ENCODE peak calls at places on chromosomes 1 and 21, in four cellular contexts. K is stimulated activated CD4-positive, alpha-beta T cell treated with anti-CD3 and anti-CD28 coated beads, TNF-alpha, amount 100 ng/mL, for 4 hours; Y is uterus; N is fibroblast of lung. X is an unnamed sample.

GRCh38 chr1:110673197-110673701 is 1.5 kb downstream of the KCNA3 start:
- DNase-seq in K (no peak), Y (no peak), N (no peak), X (no peak)

GRCh38 chr1:8351693-8352470 is 34.0 kb downstream of the SLC45A1 start:
- DNase-seq in K (no peak), Y (peak), N (no peak), X (no peak)

GRCh38 chr1:10641976-10642375 is 154.5 kb downstream of the CASZ1 start:
- DNase-seq in K (no peak), Y (no peak), N (no peak), X (no peak)

GRCh38 chr1:51344602-51345299 is 14.4 kb upstream of the TTC39A start:
- DNase-seq in K (no peak), Y (no peak), N (no peak), X (no peak)

GRCh38 chr1:201004732-201005131 is 18.8 kb downstream of the KIF21B start:
- DNase-seq in K (no peak), Y (no peak), N (no peak), X (no peak)

GRCh38 chr1:109412551-109412950 is 13.7 kb downstream of the PSMA5 start:
- DNase-seq in K (no peak), Y (no peak), N (no peak), X (no peak)

GRCh38 chr1:183330335-183330734 is 87.8 kb downstream of the NMNAT2 start:
- DNase-seq in K (no peak), Y (no peak), N (no peak), X (no peak)

GRCh38 chr1:71908313-71908712 is 374.0 kb downstream of the NEGR1 start:
- DNase-seq in K (no peak), Y (no peak), N (peak), X (no peak)

GRCh38 chr1:167126317-167126716 is 32.4 kb downstream of the STYXL2 start:
- DNase-seq in K (no peak), Y (no peak), N (no peak), X (no peak)

GRCh38 chr1:62810420-62811274 is 26.7 kb downstream of the ATG4C start:
- DNase-seq in K (no peak), Y (no peak), N (no peak), X (no peak)

GRCh38 chr1:203406446-203407045 is 55.6 kb upstream of the FMOD start:
- DNase-seq in K (no peak), Y (peak), N (no peak), X (no peak)

GRCh38 chr1:17347769-17348592 is 24.0 kb upstream of the PADI6 start:
- DNase-seq in K (no peak), Y (no peak), N (peak), X (no peak)

GRCh38 chr1:156063997-156064285 is 3.0 kb downstream of the RAB25 start:
- DNase-seq in K (no peak), Y (no peak), N (peak), X (no peak)

GRCh38 chr1:118948796-118949195 is 39.3 kb downstream of the TBX15 start:
- DNase-seq in K (no peak), Y (no peak), N (peak), X (no peak)

GRCh38 chr1:179010671-179011070 is 15.0 kb upstream of the FAM20B start:
- DNase-seq in K (no peak), Y (no peak), N (no peak), X (no peak)

GRCh38 chr21:46079357-46080170 is 18.3 kb upstream of the COL6A2 start:
- DNase-seq in K (no peak), Y (peak), N (peak), X (no peak)

GRCh38 chr1:8409107-8409506 is 91.2 kb downstream of the SLC45A1 start:
- DNase-seq in K (no peak), Y (no peak), N (peak), X (no peak)

X was measured in central memory CD4-positive, alpha-beta T cell.